ENCODE peak calls at places on chromosomes 16 and 17, in ten cellular contexts. One of them, this sample, is unnamed.

GRCh38 chr16:49260956-49261530 is 20.6 kb downstream of the CBLN1 start:
- DNase-seq in bronchial epithelial cell: no peak
- DNase-seq in adrenal gland: no peak
- DNase-seq in foreskin fibroblast: no peak
- DNase-seq in breast epithelium: no peak
- DNase-seq in body of pancreas: no peak
- DNase-seq in cardiac fibroblast: no peak
- DNase-seq in heart left ventricle: no peak
- DNase-seq in ascending aorta: no peak
- DNase-seq in tibial artery: no peak
- DNase-seq in this sample: no peak

GRCh38 chr16:3147757-3148104 is 12.9 kb downstream of the ZNF213 start:
- DNase-seq in bronchial epithelial cell: no peak
- DNase-seq in adrenal gland: no peak
- DNase-seq in foreskin fibroblast: no peak
- DNase-seq in breast epithelium: no peak
- DNase-seq in body of pancreas: no peak
- DNase-seq in cardiac fibroblast: no peak
- DNase-seq in heart left ventricle: no peak
- DNase-seq in ascending aorta: no peak
- DNase-seq in tibial artery: no peak
- DNase-seq in this sample: no peak

GRCh38 chr17:8466873-8467272 is 31.2 kb downstream of the NDEL1 start:
- DNase-seq in bronchial epithelial cell: no peak
- DNase-seq in adrenal gland: peak
- DNase-seq in foreskin fibroblast: no peak
- DNase-seq in breast epithelium: no peak
- DNase-seq in body of pancreas: no peak
- DNase-seq in cardiac fibroblast: no peak
- DNase-seq in heart left ventricle: no peak
- DNase-seq in ascending aorta: no peak
- DNase-seq in tibial artery: no peak
- DNase-seq in this sample: no peak

GRCh38 chr16:55526448-55526847 is 17.6 kb downstream of the LPCAT2 start:
- DNase-seq in bronchial epithelial cell: peak
- DNase-seq in adrenal gland: no peak
- DNase-seq in foreskin fibroblast: no peak
- DNase-seq in breast epithelium: no peak
- DNase-seq in body of pancreas: no peak
- DNase-seq in cardiac fibroblast: peak
- DNase-seq in heart left ventricle: no peak
- DNase-seq in ascending aorta: no peak
- DNase-seq in tibial artery: no peak
- DNase-seq in this sample: no peak

GRCh38 chr16:78183886-78184553 is 84.6 kb downstream of the WWOX start:
- DNase-seq in bronchial epithelial cell: no peak
- DNase-seq in adrenal gland: no peak
- DNase-seq in foreskin fibroblast: no peak
- DNase-seq in breast epithelium: no peak
- DNase-seq in body of pancreas: peak
- DNase-seq in cardiac fibroblast: no peak
- DNase-seq in heart left ventricle: no peak
- DNase-seq in ascending aorta: no peak
- DNase-seq in tibial artery: no peak
- DNase-seq in this sample: no peak

GRCh38 chr16:81221731-81222130 is 16.8 kb upstream of the BCO1 start:
- DNase-seq in bronchial epithelial cell: no peak
- DNase-seq in adrenal gland: no peak
- DNase-seq in foreskin fibroblast: no peak
- DNase-seq in breast epithelium: no peak
- DNase-seq in body of pancreas: no peak
- DNase-seq in cardiac fibroblast: no peak
- DNase-seq in heart left ventricle: no peak
- DNase-seq in ascending aorta: no peak
- DNase-seq in tibial artery: no peak
- DNase-seq in this sample: no peak

GRCh38 chr17:77709594-77709993 is 248.9 kb upstream of the TNRC6C start:
- DNase-seq in bronchial epithelial cell: no peak
- DNase-seq in adrenal gland: peak
- DNase-seq in foreskin fibroblast: no peak
- DNase-seq in breast epithelium: peak
- DNase-seq in body of pancreas: no peak
- DNase-seq in cardiac fibroblast: no peak
- DNase-seq in heart left ventricle: no peak
- DNase-seq in ascending aorta: no peak
- DNase-seq in tibial artery: no peak
- DNase-seq in this sample: no peak

GRCh38 chr17:39563476-39563875 is 44.2 kb downstream of the NEUROD2 start:
- DNase-seq in bronchial epithelial cell: no peak
- DNase-seq in adrenal gland: no peak
- DNase-seq in foreskin fibroblast: no peak
- DNase-seq in breast epithelium: no peak
- DNase-seq in body of pancreas: no peak
- DNase-seq in cardiac fibroblast: peak
- DNase-seq in heart left ventricle: no peak
- DNase-seq in ascending aorta: no peak
- DNase-seq in tibial artery: no peak
- DNase-seq in this sample: no peak

GRCh38 chr17:83118071-83118841 is 38.8 kb downstream of the METRNL start:
- DNase-seq in bronchial epithelial cell: no peak
- DNase-seq in adrenal gland: no peak
- DNase-seq in foreskin fibroblast: no peak
- DNase-seq in breast epithelium: no peak
- DNase-seq in body of pancreas: no peak
- DNase-seq in cardiac fibroblast: no peak
- DNase-seq in heart left ventricle: no peak
- DNase-seq in ascending aorta: no peak
- DNase-seq in tibial artery: no peak
- DNase-seq in this sample: no peak

GRCh38 chr16:83968891-83969672 is 1.0 kb downstream of the NECAB2 start:
- DNase-seq in bronchial epithelial cell: no peak
- DNase-seq in adrenal gland: no peak
- DNase-seq in foreskin fibroblast: no peak
- DNase-seq in breast epithelium: no peak
- DNase-seq in body of pancreas: no peak
- DNase-seq in cardiac fibroblast: no peak
- DNase-seq in heart left ventricle: no peak
- DNase-seq in ascending aorta: no peak
- DNase-seq in tibial artery: no peak
- DNase-seq in this sample: no peak

GRCh38 chr16:49019081-49019633 is 262.5 kb downstream of the CBLN1 start:
- DNase-seq in bronchial epithelial cell: no peak
- DNase-seq in adrenal gland: no peak
- DNase-seq in foreskin fibroblast: peak
- DNase-seq in breast epithelium: no peak
- DNase-seq in body of pancreas: no peak
- DNase-seq in cardiac fibroblast: no peak
- DNase-seq in heart left ventricle: no peak
- DNase-seq in ascending aorta: no peak
- DNase-seq in tibial artery: no peak
- DNase-seq in this sample: peak

GRCh38 chr16:2483160-2483559 is 8.2 kb downstream of the TBC1D24 start:
- DNase-seq in bronchial epithelial cell: no peak
- DNase-seq in adrenal gland: no peak
- DNase-seq in foreskin fibroblast: no peak
- DNase-seq in breast epithelium: no peak
- DNase-seq in body of pancreas: peak
- DNase-seq in cardiac fibroblast: no peak
- DNase-seq in heart left ventricle: no peak
- DNase-seq in ascending aorta: no peak
- DNase-seq in tibial artery: no peak
- DNase-seq in this sample: no peak

GRCh38 chr16:85659805-85660511 is 28.8 kb downstream of the GINS2 start:
- DNase-seq in bronchial epithelial cell: peak
- DNase-seq in adrenal gland: peak
- DNase-seq in foreskin fibroblast: peak
- DNase-seq in breast epithelium: peak
- DNase-seq in body of pancreas: peak
- DNase-seq in cardiac fibroblast: peak
- DNase-seq in heart left ventricle: peak
- DNase-seq in ascending aorta: no peak
- DNase-seq in tibial artery: no peak
- DNase-seq in this sample: no peak

GRCh38 chr16:27439273-27440018 is 37.5 kb downstream of the IL21R start:
- DNase-seq in bronchial epithelial cell: no peak
- DNase-seq in adrenal gland: peak
- DNase-seq in foreskin fibroblast: no peak
- DNase-seq in breast epithelium: no peak
- DNase-seq in body of pancreas: no peak
- DNase-seq in cardiac fibroblast: no peak
- DNase-seq in heart left ventricle: no peak
- DNase-seq in ascending aorta: no peak
- DNase-seq in tibial artery: no peak
- DNase-seq in this sample: no peak

GRCh38 chr17:45790296-45790922 is 6.3 kb downstream of the CRHR1 start:
- DNase-seq in bronchial epithelial cell: no peak
- DNase-seq in adrenal gland: no peak
- DNase-seq in foreskin fibroblast: no peak
- DNase-seq in breast epithelium: peak
- DNase-seq in body of pancreas: peak
- DNase-seq in cardiac fibroblast: no peak
- DNase-seq in heart left ventricle: no peak
- DNase-seq in ascending aorta: no peak
- DNase-seq in tibial artery: no peak
- DNase-seq in this sample: no peak

DNA sequence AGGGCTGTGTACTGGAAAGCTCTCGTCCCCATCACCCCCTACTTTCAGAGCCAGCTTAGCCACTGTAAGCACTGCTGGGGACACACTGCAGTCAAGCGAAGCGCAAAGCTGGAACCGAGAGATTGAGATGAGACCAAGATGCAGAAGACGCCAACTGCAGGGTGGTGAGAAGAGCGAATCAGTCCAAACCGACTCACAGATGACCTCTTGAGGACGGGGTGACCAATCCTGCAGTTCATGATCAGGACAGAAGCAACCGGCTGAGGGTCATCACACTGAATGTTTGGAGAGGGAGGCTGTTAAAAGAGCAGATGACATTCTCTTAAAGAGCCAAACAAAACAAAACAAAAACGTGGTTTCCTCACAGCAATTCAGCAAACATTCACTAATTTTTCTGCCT is 8.5 kb downstream of the HASPIN start:
- DNase-seq in bronchial epithelial cell: no peak
- DNase-seq in adrenal gland: peak
- DNase-seq in foreskin fibroblast: peak
- DNase-seq in breast epithelium: no peak
- DNase-seq in body of pancreas: no peak
- DNase-seq in cardiac fibroblast: peak
- DNase-seq in heart left ventricle: no peak
- DNase-seq in ascending aorta: no peak
- DNase-seq in tibial artery: no peak
- DNase-seq in this sample: no peak
- TF ChIP-seq CTCF in bronchial epithelial cell: no peak
- TF ChIP-seq CTCF in adrenal gland: no peak
- TF ChIP-seq CTCF in foreskin fibroblast: no peak
- TF ChIP-seq CTCF in breast epithelium: no peak
- TF ChIP-seq CTCF in body of pancreas: no peak
- TF ChIP-seq CTCF in cardiac fibroblast: no peak
- TF ChIP-seq CTCF in heart left ventricle: no peak
- TF ChIP-seq CTCF in ascending aorta: no peak
- TF ChIP-seq CTCF in tibial artery: no peak
- TF ChIP-seq CTCF in this sample: no peak

DNA sequence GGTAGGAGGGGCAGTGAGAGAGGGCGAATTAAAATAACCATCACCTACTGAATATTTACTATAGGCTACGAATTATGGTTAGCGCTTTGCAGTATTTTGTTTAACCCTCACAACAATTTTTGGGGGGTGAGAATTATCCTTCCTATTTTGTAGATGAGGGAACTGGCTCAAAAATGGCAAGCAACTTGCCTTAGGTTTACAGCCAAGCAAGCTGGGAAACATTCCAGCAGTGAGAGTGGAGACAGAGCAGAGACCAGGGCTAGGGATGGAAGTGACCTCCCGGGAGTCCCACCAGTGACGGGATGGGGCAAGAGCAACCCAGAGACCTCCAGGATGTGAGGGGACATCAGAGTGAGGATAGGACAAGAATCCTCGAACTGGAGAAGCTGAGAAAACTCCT is 352 bp upstream of the VMO1 start:
- DNase-seq in bronchial epithelial cell: no peak
- DNase-seq in adrenal gland: no peak
- DNase-seq in foreskin fibroblast: no peak
- DNase-seq in breast epithelium: no peak
- DNase-seq in body of pancreas: no peak
- DNase-seq in cardiac fibroblast: peak
- DNase-seq in heart left ventricle: peak
- DNase-seq in ascending aorta: no peak
- DNase-seq in tibial artery: no peak
- DNase-seq in this sample: no peak
- H3K4me3 ChIP-seq in bronchial epithelial cell: no peak
- H3K4me3 ChIP-seq in adrenal gland: no peak
- H3K4me3 ChIP-seq in foreskin fibroblast: no peak
- H3K4me3 ChIP-seq in breast epithelium: peak
- H3K4me3 ChIP-seq in body of pancreas: no peak
- H3K4me3 ChIP-seq in cardiac fibroblast: peak
- H3K4me3 ChIP-seq in heart left ventricle: peak
- H3K4me3 ChIP-seq in ascending aorta: peak
- H3K4me3 ChIP-seq in tibial artery: peak
- H3K4me3 ChIP-seq in this sample: no peak

DNA sequence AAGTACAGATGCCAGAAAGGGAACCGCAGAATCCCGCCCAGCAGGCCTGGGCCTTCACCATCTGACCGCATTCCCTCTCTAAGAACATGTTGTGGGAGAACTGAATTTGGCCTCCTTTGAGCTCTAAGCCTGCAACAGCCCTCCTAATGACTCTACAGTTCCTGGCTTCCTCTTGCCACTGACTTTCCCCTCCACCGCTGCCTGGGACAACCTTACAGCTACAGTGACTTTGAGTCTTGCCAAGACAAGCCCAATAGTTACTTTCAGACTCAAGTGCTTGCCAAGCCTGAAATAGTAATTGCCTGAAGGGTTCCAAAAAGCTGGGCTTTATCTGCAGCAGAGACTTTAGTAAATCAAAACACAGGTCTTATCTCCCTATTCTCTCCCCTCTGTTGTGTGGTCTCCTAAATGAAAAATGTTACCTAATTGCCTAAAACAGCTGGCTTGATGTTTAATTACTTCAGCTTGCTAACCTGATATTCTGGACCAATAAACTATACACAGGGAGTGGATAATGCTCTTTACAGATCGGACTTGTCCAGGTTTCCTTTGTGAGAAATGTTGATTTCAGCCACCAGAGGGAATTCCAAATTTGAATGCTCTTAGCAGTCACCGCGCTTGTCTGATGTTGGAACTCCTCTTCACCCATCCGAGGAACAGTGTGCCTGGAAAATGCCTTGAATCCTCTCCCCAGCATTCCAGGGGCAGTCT is 85.1 kb upstream of the TBX2 start:
- DNase-seq in bronchial epithelial cell: peak
- DNase-seq in adrenal gland: peak
- DNase-seq in foreskin fibroblast: peak
- DNase-seq in breast epithelium: peak
- DNase-seq in body of pancreas: peak
- DNase-seq in cardiac fibroblast: peak
- DNase-seq in heart left ventricle: peak
- DNase-seq in ascending aorta: peak
- DNase-seq in tibial artery: peak
- DNase-seq in this sample: no peak
- TF ChIP-seq CTCF in bronchial epithelial cell: no peak
- TF ChIP-seq CTCF in adrenal gland: no peak
- TF ChIP-seq CTCF in foreskin fibroblast: no peak
- TF ChIP-seq CTCF in breast epithelium: peak
- TF ChIP-seq CTCF in body of pancreas: no peak
- TF ChIP-seq CTCF in cardiac fibroblast: peak
- TF ChIP-seq CTCF in heart left ventricle: peak
- TF ChIP-seq CTCF in ascending aorta: peak
- TF ChIP-seq CTCF in tibial artery: peak
- TF ChIP-seq CTCF in this sample: no peak

GRCh38 chr16:88561485-88562369 is 8.5 kb upstream of the ZC3H18 start:
- DNase-seq in bronchial epithelial cell: peak
- DNase-seq in adrenal gland: peak
- DNase-seq in foreskin fibroblast: peak
- DNase-seq in breast epithelium: peak
- DNase-seq in body of pancreas: peak
- DNase-seq in cardiac fibroblast: peak
- DNase-seq in heart left ventricle: peak
- DNase-seq in ascending aorta: no peak
- DNase-seq in tibial artery: peak
- DNase-seq in this sample: no peak
- H3K4me3 ChIP-seq in bronchial epithelial cell: no peak
- H3K4me3 ChIP-seq in adrenal gland: no peak
- H3K4me3 ChIP-seq in foreskin fibroblast: peak
- H3K4me3 ChIP-seq in breast epithelium: peak
- H3K4me3 ChIP-seq in body of pancreas: no peak
- H3K4me3 ChIP-seq in cardiac fibroblast: peak
- H3K4me3 ChIP-seq in heart left ventricle: no peak
- H3K4me3 ChIP-seq in ascending aorta: peak
- H3K4me3 ChIP-seq in tibial artery: peak
- H3K4me3 ChIP-seq in this sample: no peak